ENCODE peak calls at places on chromosomes 3 and 15, in nine cellular contexts. E is GM03348; W is SJCRH30; Z is SW480; J is stimulated activated CD8-positive, alpha-beta memory T cell treated with anti-CD3 and anti-CD28 coated beads, Interleukin-12 subunit alpha, Interleukin-12 subunit beta, amount 100 ng/mL, for 4 hours; Y is Peyer's patch; A is stimulated activated CD4-positive, alpha-beta T cell treated with anti-CD3 and anti-CD28 coated beads, Interleukin-15, amount 100 ng/mL, for 1 hour; G is effector memory CD8-positive, alpha-beta T cell; B is stromal cell of bone marrow. L is an unnamed sample.

GRCh38 chr15:81339321-81339720 is 15.4 kb upstream of the STARD5 start:
- DNase-seq in E (no peak), W (no peak), Z (no peak), J (no peak), Y (no peak), A (no peak), G (no peak), B (no peak), L (no peak)

GRCh38 chr3:134372405-134373277 is 1.6 kb downstream of the AMOTL2 start:
- DNase-seq in E (no peak), W (no peak), Z (no peak), J (no peak), Y (no peak), A (no peak), G (no peak), B (no peak), L (peak)

GRCh38 chr3:24765399-24765798 is 270.7 kb upstream of the THRB start:
- DNase-seq in E (no peak), W (no peak), Z (no peak), J (no peak), Y (no peak), A (no peak), G (no peak), B (no peak), L (no peak)

GRCh38 chr3:36434682-36435426 is 54.5 kb downstream of the STAC start:
- DNase-seq in E (peak), W (no peak), Z (no peak), J (no peak), Y (no peak), A (no peak), G (no peak), B (peak), L (no peak)

GRCh38 chr3:168989396-168989795 is 674.1 kb downstream of the MECOM start:
- DNase-seq in E (no peak), W (no peak), Z (no peak), J (no peak), Y (no peak), A (no peak), G (no peak), B (no peak), L (no peak)

GRCh38 chr3:128482857-128483656 is 9.9 kb downstream of the GATA2 start:
- DNase-seq in E (peak), W (peak), Z (no peak), J (no peak), Y (no peak), A (no peak), G (no peak), B (peak), L (no peak)

GRCh38 chr15:28987337-28987736 is 101.6 kb downstream of the APBA2 start:
- DNase-seq in E (no peak), W (no peak), Z (no peak), J (no peak), Y (no peak), A (no peak), G (no peak), B (no peak), L (no peak)

GRCh38 chr3:108352176-108352575 is 55.8 kb downstream of the HHLA2 start:
- DNase-seq in E (no peak), W (no peak), Z (no peak), J (no peak), Y (no peak), A (no peak), G (no peak), B (no peak), L (no peak)

GRCh38 chr3:176403531-176403930 is 793.8 kb downstream of the TBL1XR1 start:
- DNase-seq in E (no peak), W (no peak), Z (no peak), J (no peak), Y (no peak), A (no peak), G (no peak), B (no peak), L (no peak)

GRCh38 chr15:90083419-90083818 is 18.8 kb downstream of the IDH2 start:
- DNase-seq in E (no peak), W (no peak), Z (no peak), J (no peak), Y (no peak), A (no peak), G (no peak), B (no peak), L (no peak)